ENCODE peak calls at places on chromosome 7, in ten cellular contexts. C is iPS DF 6.9; H is SK-N-SH; Z is CD8-positive, alpha-beta T cell; E is pancreas; X is mesendoderm; U is transverse colon; P is neuronal stem cell; V is A549; B is left ventricle myocardium inferior. G is an unnamed sample.

GRCh38 chr7:20152511-20152910 is 64.7 kb downstream of the MACC1 start:
- DNase-seq in Z (no peak), C (no peak), E (no peak), V (no peak), P (no peak), H (no peak), U (no peak), X (no peak), B (no peak), G (no peak)

GRCh38 chr7:27210441-27211083 is 10.7 kb upstream of the HOXA13 start:
- DNase-seq in P (no peak), X (peak; percentile 78), Z (peak; percentile 47), V (peak; percentile 79), B (no peak), U (peak; percentile 82), H (peak; percentile 85), C (peak; percentile 67), E (no peak), G (peak; percentile 47)

GRCh38 chr7:17681965-17682364 is 258.3 kb downstream of the SNX13 start:
- DNase-seq in B (no peak), C (no peak), P (no peak), E (no peak), V (no peak), U (no peak), Z (no peak), X (no peak), H (no peak), G (peak; percentile 52)

GRCh38 chr7:100567045-100567730 is 6.5 kb downstream of the SAP25 start:
- DNase-seq in U (no peak), H (no peak), P (no peak), C (no peak), B (no peak), E (no peak), V (no peak), Z (no peak), X (no peak), G (no peak)

GRCh38 chr7:1666779-1667565 is 3.1 kb upstream of the ELFN1 start:
- DNase-seq in B (no peak), V (peak; percentile 62), U (no peak), H (peak; percentile 86), Z (no peak), C (no peak), X (no peak), E (peak; percentile 33), P (peak; percentile 26), G (no peak)

GRCh38 chr7:134792968-134793367 is 13.5 kb downstream of the CALD1 start:
- DNase-seq in C (no peak), X (no peak), Z (no peak), U (peak; percentile 13), V (no peak), E (peak; percentile 17), P (no peak), H (no peak), B (peak; percentile 48), G (peak; percentile 95)

GRCh38 chr7:142476077-142476476 is 218.2 kb upstream of the PRSS58 start:
- DNase-seq in C (no peak), E (no peak), Z (no peak), H (no peak), B (no peak), X (no peak), U (no peak), P (no peak), V (no peak), G (no peak)

GRCh38 chr7:12783421-12783820 is 96.0 kb downstream of the ARL4A start:
- DNase-seq in P (no peak), V (no peak), E (no peak), B (no peak), Z (no peak), U (no peak), H (no peak), X (no peak), C (no peak), G (peak; percentile 22)

GRCh38 chr7:158378978-158379377 is 208.6 kb downstream of the PTPRN2 start:
- DNase-seq in Z (no peak), H (no peak), V (no peak), X (no peak), E (no peak), B (no peak), C (no peak), U (no peak), P (no peak), G (no peak)

GRCh38 chr7:5701085-5701914 is 80.2 kb downstream of the RNF216 start:
- DNase-seq in C (no peak), B (no peak), X (no peak), P (no peak), E (no peak), U (no peak), H (no peak), Z (peak; percentile 45), V (no peak), G (no peak)

GRCh38 chr7:144102041-144102440 is 7.3 kb upstream of the OR2A2 start:
- DNase-seq in C (no peak), V (no peak), H (no peak), E (no peak), B (no peak), X (peak; percentile 2), U (no peak), Z (no peak), P (no peak), G (peak; percentile 70)

GRCh38 chr7:13021566-13021965 is 334.1 kb downstream of the ARL4A start:
- DNase-seq in E (no peak), B (no peak), C (no peak), V (no peak), X (no peak), P (no peak), H (no peak), Z (no peak), U (no peak), G (no peak)

GRCh38 chr7:127154101-127154500 is 98.6 kb downstream of the GRM8 start:
- DNase-seq in X (peak; percentile 4), V (no peak), C (no peak), U (no peak), Z (no peak), B (no peak), E (no peak), P (no peak), H (no peak), G (no peak)

GRCh38 chr7:132735476-132735875 is 159.2 kb upstream of the PLXNA4 start:
- DNase-seq in H (no peak), E (no peak), U (no peak), P (no peak), C (no peak), X (no peak), V (no peak), B (no peak), Z (no peak), G (no peak)

DNA sequence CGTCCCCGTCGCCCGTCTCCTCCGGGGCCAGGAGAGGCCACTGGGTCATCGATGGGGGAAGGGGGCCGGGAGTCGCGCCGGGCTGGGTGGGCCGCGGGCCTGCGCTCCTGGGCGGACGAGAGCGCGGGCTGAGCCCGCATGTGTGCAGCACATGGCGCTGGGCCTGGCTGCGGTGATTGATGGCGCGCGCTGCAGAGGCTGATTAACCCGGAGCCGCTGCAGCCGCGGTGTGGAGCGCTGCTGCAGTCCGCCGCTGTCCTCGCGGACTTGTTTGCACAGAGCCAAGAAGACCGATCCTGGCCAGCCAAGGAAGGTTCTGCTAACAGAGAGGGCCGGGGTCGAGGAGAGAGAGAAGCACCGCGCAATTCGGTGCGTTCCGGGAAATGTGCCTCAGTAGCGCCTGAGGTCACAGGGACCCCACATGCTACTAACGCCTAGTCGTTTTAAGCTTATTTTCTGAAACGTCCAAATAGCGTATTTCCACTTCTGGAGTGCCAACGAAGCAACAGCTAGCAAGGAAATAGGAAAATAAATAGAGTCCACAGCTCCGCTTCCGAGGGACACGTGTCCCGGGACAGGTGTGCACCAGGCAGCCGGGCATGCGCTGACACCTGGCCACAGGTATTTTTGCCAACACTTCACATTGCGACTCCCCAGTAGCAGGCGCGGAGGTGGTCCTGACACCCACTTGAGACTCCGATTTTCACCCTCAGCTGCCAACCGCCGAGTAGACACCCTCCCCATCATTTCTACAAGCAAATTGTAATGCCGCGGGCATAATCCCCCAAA is 6.2 kb downstream of the MNX1 start:
- DNase-seq in H (peak; percentile 88), C (no peak), X (peak; percentile 72), Z (no peak), P (no peak), B (no peak), U (no peak), E (no peak), V (no peak), G (peak; percentile 65)
- H3K4me3 ChIP-seq in H (no peak overlapping the region), C (peak overlapping the region; percentile 9), X (no peak overlapping the region), Z (no peak overlapping the region), P (no peak overlapping the region), B (peak overlapping the region; percentile 43), U (no peak overlapping the region), E (peak overlapping the region; percentile 22), V (no peak overlapping the region), G (no peak overlapping the region)

GRCh38 chr7:16636533-16637173 is 8.9 kb downstream of the ANKMY2 start:
- DNase-seq in P (no peak), V (no peak), C (no peak), B (no peak), Z (no peak), X (no peak), E (no peak), H (no peak), U (no peak), G (no peak)
- H3K27ac ChIP-seq in P (no peak overlapping the region), V (no peak overlapping the region), C (no peak overlapping the region), B (peak overlapping the region; percentile 65), Z (no peak overlapping the region), X (no peak overlapping the region), E (no peak overlapping the region), H (peak overlapping the region; percentile 11), U (peak overlapping the region; percentile 49), G (peak overlapping the region; percentile 73)

GRCh38 chr7:24898691-24899090 is 81.3 kb downstream of the OSBPL3 start:
- DNase-seq in P (no peak), V (no peak), B (no peak), X (no peak), H (no peak), Z (no peak), E (no peak), C (no peak), U (no peak), G (no peak)

GRCh38 chr7:24896031-24896433 is 83.9 kb downstream of the OSBPL3 start:
- DNase-seq in E (no peak), B (no peak), P (no peak), U (peak; percentile 29), Z (no peak), V (no peak), X (no peak), H (no peak), C (no peak), G (no peak)

GRCh38 chr7:24902276-24902675 is 77.7 kb downstream of the OSBPL3 start:
- DNase-seq in C (no peak), V (no peak), H (no peak), U (no peak), X (no peak), B (no peak), E (no peak), P (no peak), Z (no peak), G (no peak)

GRCh38 chr7:24903559-24903958 is 76.4 kb downstream of the OSBPL3 start:
- DNase-seq in B (no peak), X (no peak), C (no peak), U (no peak), Z (no peak), P (no peak), H (no peak), E (no peak), V (no peak), G (no peak)

GRCh38 chr7:24899905-24900304 is 80.1 kb downstream of the OSBPL3 start:
- DNase-seq in H (no peak), Z (no peak), B (no peak), U (no peak), V (no peak), E (no peak), P (no peak), C (no peak), X (no peak), G (no peak)
- H3K4me1 ChIP-seq in H (peaks cover 14% of the 10 kb centered on the region), Z (peaks cover 13% of the 10 kb centered on the region), B (peaks cover 18% of the 10 kb centered on the region), U (no peaks in the 10 kb centered on the region), V (peaks cover 4% of the 10 kb centered on the region), E (peaks cover 4% of the 10 kb centered on the region), P (no peaks in the 10 kb centered on the region), C (peaks cover 1% of the 10 kb centered on the region), X (no peaks in the 10 kb centered on the region), G (peaks cover 2% of the 10 kb centered on the region)

GRCh38 chr7:2729893-2730716 is 42.1 kb downstream of the AMZ1 start:
- DNase-seq in V (no peak), C (no peak), P (no peak), B (no peak), Z (no peak), H (no peak), U (no peak), X (no peak), E (no peak), G (no peak)
- H3K4me3 ChIP-seq in V (no peak overlapping the region), C (no peak overlapping the region), P (no peak overlapping the region), B (no peak overlapping the region), Z (no peak overlapping the region), H (no peak overlapping the region), U (no peak overlapping the region), X (no peak overlapping the region), E (no peak overlapping the region), G (no peak overlapping the region)

G was measured in cardiac muscle cell.